ENCODE peak calls at places on chromosomes 7 and 10, in four cellular contexts. Y, F, S and M are unnamed samples.

GRCh38 chr7:41880107-41880506 is 177.2 kb upstream of the INHBA start:
- DNase-seq in Y (no peak), F (peak; percentile 97), S (no peak), M (no peak)

GRCh38 chr10:23777153-23777552 is 338.3 kb downstream of the OTUD1 start:
- DNase-seq in Y (no peak), F (no peak), S (no peak), M (no peak)

GRCh38 chr10:30365278-30365677 is 16.2 kb upstream of the MTPAP start:
- DNase-seq in Y (no peak), F (peak; percentile 30), S (no peak), M (no peak)

GRCh38 chr7:21641546-21641945 is 98.7 kb downstream of the DNAH11 start:
- DNase-seq in Y (no peak), F (peak; percentile 58), S (no peak), M (no peak)

GRCh38 chr10:75295901-75296441 is 60.2 kb upstream of the COMTD1 start:
- DNase-seq in Y (no peak), F (no peak), S (no peak), M (no peak)

GRCh38 chr10:92419740-92420553 is 129.0 kb downstream of the MARCHF5 start:
- DNase-seq in Y (peak; percentile 35), F (no peak), S (no peak), M (no peak)

GRCh38 chr10:29604291-29604825 is 30.4 kb downstream of the SVIL start:
- DNase-seq in Y (no peak), F (no peak), S (no peak), M (no peak)

GRCh38 chr10:133032976-133033741 is 54.6 kb upstream of the ADGRA1 start:
- DNase-seq in Y (no peak), F (no peak), S (no peak), M (no peak)

GRCh38 chr10:124736491-124737136 is 7.6 kb downstream of the FAM53B start:
- DNase-seq in Y (no peak), F (peak; percentile 67), S (no peak), M (no peak)

GRCh38 chr7:152674860-152675760 is 831 bp downstream of the XRCC2 start:
- DNase-seq in Y (no peak), F (peak; percentile 10), S (no peak), M (no peak)

GRCh38 chr10:94122247-94122646 is 128.5 kb downstream of the PLCE1 start:
- DNase-seq in Y (no peak), F (no peak), S (no peak), M (no peak)

GRCh38 chr7:36967387-36967786 is 243.1 kb upstream of the AOAH start:
- DNase-seq in Y (peak; percentile 54), F (peak; percentile 87), S (no peak), M (no peak)

GRCh38 chr7:77759294-77759889 is 38.8 kb downstream of the TMEM60 start:
- DNase-seq in Y (peak; percentile 36), F (peak; percentile 76), S (peak; percentile 41), M (no peak)

GRCh38 chr7:138849701-138850100 is 51.7 kb upstream of the ATP6V0A4 start:
- DNase-seq in Y (no peak), F (no peak), S (no peak), M (no peak)

GRCh38 chr7:74338366-74339108 is 49.3 kb downstream of the CLIP2 start:
- DNase-seq in Y (no peak), F (no peak), S (no peak), M (no peak)

GRCh38 chr10:108597657-108598319 is 1325.5 kb downstream of the XPNPEP1 start:
- DNase-seq in Y (no peak), F (peak; percentile 88), S (no peak), M (no peak)

GRCh38 chr7:35329026-35329425 is 75.1 kb upstream of the TBX20 start:
- DNase-seq in Y (no peak), F (no peak), S (no peak), M (no peak)

GRCh38 chr7:2617710-2617975 is 14.1 kb upstream of the TTYH3 start:
- DNase-seq in Y (no peak), F (no peak), S (no peak), M (no peak)

GRCh38 chr10:55242544-55242943 is 441.5 kb upstream of the PCDH15 start:
- DNase-seq in Y (no peak), F (no peak), S (no peak), M (no peak)

GRCh38 chr10:6145979-6146432 is 56.7 kb upstream of the PFKFB3 start:
- DNase-seq in Y (peak; percentile 50), F (no peak), S (no peak), M (no peak)

GRCh38 chr7:1014681-1015080 is 29.7 kb upstream of the GPR146 start:
- DNase-seq in Y (no peak), F (no peak), S (no peak), M (no peak)

GRCh38 chr10:47299989-47300931 is at the start of gene GDF10:
- DNase-seq in Y (peak; percentile 49), F (no peak), S (no peak), M (no peak)